ENCODE peak calls at places on chromosomes 7 and 10, in six cellular contexts. V is PC-3, U is GM23338, A is neural progenitor cell, P is SK-N-SH, M is hepatocyte. Z is an unnamed sample. For H3K79me2, the result is how much of the 10 kb centered on the place peaks cover.

GRCh38 chr10:97365761-97366351 is 31.3 kb upstream of the FRAT2 start:
- DNase-seq in V (no peak), U (no peak), P (no peak), M (no peak), A (no peak), Z (peak)

GRCh38 chr7:48511021-48511579 is 339.8 kb downstream of the ABCA13 start:
- DNase-seq in A (no peak), M (no peak), P (no peak), U (no peak), V (no peak), Z (no peak)

GRCh38 chr7:14745076-14745475 is 157.5 kb downstream of the DGKB start:
- DNase-seq in P (no peak), V (no peak), M (no peak), U (no peak), A (no peak), Z (no peak)

GRCh38 chr10:61987951-61988379 is 86.5 kb downstream of the ARID5B start:
- DNase-seq in M (no peak), V (no peak), P (no peak), A (no peak), U (no peak), Z (peak)

GRCh38 chr10:89645742-89646172 is 715 bp upstream of the PANK1 start:
- DNase-seq in V (no peak), P (no peak), U (peak), M (peak), A (no peak), Z (no peak)

GRCh38 chr10:63700209-63700934 is 179.2 kb downstream of the REEP3 start:
- DNase-seq in M (peak), A (no peak), V (peak), U (no peak), P (no peak), Z (no peak)

GRCh38 chr10:101782811-101783735 is at the start of gene NPM3:
- DNase-seq in V (peak), M (peak), A (peak), U (peak), P (peak), Z (peak)

GRCh38 chr10:117168729-117169128 is 28.6 kb upstream of the KCNK18 start:
- DNase-seq in M (no peak), V (no peak), P (no peak), A (peak), U (peak), Z (no peak)

GRCh38 chr7:74033372-74034311 is 5.7 kb downstream of the ELN start:
- DNase-seq in P (peak), M (peak), U (no peak), A (peak), V (no peak), Z (no peak)

GRCh38 chr10:109773288-109773687 is 150.0 kb downstream of the XPNPEP1 start:
- DNase-seq in U (no peak), P (no peak), M (no peak), A (no peak), V (peak), Z (no peak)

GRCh38 chr7:107049971-107050532 is 5.5 kb downstream of the PRKAR2B start:
- DNase-seq in P (no peak), U (no peak), M (no peak), V (no peak), A (no peak), Z (peak)

GRCh38 chr7:107046511-107047259 is 2.2 kb downstream of the PRKAR2B start:
- DNase-seq in P (no peak), U (no peak), V (peak), M (no peak), A (no peak), Z (no peak)

GRCh38 chr7:107049480-107049879 is 5.0 kb downstream of the PRKAR2B start:
- DNase-seq in U (no peak), V (no peak), A (no peak), P (no peak), M (no peak), Z (no peak)

GRCh38 chr7:107047902-107048782 is 3.6 kb downstream of the PRKAR2B start:
- DNase-seq in P (peak), U (peak), M (no peak), V (peak), A (no peak), Z (peak)

GRCh38 chr7:107048783-107049418 is 4.4 kb downstream of the PRKAR2B start:
- DNase-seq in V (no peak), M (no peak), U (no peak), A (no peak), P (no peak), Z (no peak)
- H3K4me2 ChIP-seq in V (no peak), M (no peak), U (no peak), A (no peak), P (peak), Z (peak)

DNA sequence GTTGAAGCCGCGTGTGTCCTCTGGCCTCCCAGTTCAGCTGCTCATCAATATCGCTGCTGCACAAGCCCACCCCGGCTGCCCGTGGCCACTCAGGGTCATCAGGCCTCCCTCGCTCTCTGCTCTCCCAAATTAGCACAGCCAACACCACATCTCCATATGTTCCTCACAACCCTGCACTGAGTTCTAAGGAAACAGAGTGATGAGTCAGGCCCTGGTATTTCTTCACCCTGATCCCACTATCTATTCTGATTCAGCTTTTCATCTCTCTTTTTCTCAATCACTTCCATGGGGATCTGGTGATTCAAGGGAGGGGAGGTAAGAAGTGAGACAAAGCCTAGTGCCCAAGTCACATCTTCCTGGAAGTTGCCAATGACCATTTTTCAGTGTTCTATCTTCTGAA is 23.8 kb downstream of the CYTH3 start:
- DNase-seq in M (no peak), A (no peak), V (peak), P (no peak), U (no peak), Z (no peak)
- H3K79me2 ChIP-seq in M (half or more), A (under half), V (half or more), P (half or more), U (under half), Z (under half)

DNA sequence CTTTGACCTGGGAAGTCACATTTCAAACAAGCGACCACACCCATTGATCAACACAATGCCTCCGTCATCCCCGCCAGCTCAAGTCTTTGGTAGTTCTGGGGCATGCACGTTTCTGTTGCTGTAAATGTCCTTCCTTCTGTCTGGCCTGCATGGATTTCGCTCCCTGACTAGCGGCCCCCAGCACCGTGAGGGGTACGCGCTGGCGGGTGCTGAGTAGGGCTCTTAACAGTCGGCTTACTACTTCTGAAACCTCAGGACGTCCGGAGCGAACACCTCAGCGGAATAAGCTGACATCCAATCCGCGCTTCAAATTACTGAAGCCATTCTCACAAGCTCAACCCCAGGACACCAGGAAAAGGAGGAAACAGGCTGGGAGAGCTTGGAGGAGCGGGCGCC is 505 bp downstream of the NUDCD3 start:
- DNase-seq in P (no peak), U (no peak), A (no peak), V (peak), M (peak), Z (no peak)
- TF ChIP-seq EZH2phosphoT487 in P (no peak), U (no peak), A (peak), V (no peak), M (no peak), Z (no peak)

DNA sequence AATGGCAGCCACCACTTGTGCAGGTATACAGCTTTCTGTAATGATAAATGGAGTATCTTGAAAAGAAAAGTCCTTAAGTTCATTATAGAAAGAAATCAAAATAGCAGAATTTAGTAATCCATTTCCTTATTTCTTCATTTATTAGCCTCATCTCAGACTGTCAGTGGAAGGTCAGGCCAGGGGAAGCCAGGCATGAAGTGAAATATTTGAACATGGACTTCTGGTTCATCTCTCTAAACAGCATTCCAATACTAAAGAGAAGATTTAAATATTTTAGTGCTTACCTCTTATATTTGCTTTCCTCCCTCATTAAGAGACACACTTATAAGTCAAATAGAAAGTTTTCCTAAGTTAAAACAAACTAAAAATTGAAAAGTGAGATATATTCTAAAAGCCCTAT is 26.8 kb downstream of the TRDMT1 start:
- DNase-seq in V (no peak), M (no peak), P (no peak), U (no peak), A (no peak), Z (no peak)
- H3K4me2 ChIP-seq in V (no peak), M (no peak), P (no peak), U (no peak), A (no peak), Z (no peak)

GRCh38 chr10:58335306-58336005 is 650 bp downstream of the UBE2D1 start:
- DNase-seq in M (peak), V (peak), U (peak), P (no peak), A (peak), Z (no peak)
- H3K79me2 ChIP-seq in M (half or more), V (half or more), U (half or more), P (under half), A (half or more), Z (under half)

GRCh38 chr7:45036801-45037200 is 36.8 kb downstream of the CCM2 start:
- DNase-seq in U (no peak), A (no peak), V (no peak), P (no peak), M (no peak), Z (no peak)

GRCh38 chr7:45037876-45038275 is 37.9 kb downstream of the CCM2 start:
- DNase-seq in V (no peak), A (no peak), M (no peak), P (no peak), U (no peak), Z (no peak)

GRCh38 chr7:45035371-45035770 is 35.4 kb downstream of the CCM2 start:
- DNase-seq in U (no peak), A (no peak), V (no peak), P (no peak), M (no peak), Z (no peak)

GRCh38 chr7:45035909-45036308 is 35.9 kb downstream of the CCM2 start:
- DNase-seq in A (no peak), V (no peak), M (no peak), U (no peak), P (no peak), Z (no peak)

DNA sequence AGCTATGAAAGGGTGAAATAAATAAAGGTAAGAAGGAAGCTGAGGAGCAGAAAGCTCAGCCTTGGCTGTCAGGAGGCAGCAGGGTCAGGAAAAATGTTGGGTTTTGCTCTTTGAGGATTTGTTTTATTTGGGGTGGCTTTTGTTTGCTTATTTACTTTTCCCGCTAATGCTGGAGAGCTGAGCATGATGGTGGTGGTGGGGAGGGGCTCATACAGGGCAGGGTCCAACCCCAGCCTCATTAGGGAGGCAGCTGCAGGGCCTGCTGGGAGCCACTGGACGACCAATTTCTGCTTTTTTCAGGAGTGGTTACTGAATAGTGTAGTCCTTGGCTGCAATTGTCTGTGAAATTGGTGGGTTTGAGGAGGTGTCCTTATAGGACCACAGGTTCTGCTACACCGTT is 36.3 kb downstream of the CCM2 start:
- DNase-seq in A (peak), P (no peak), M (no peak), U (no peak), V (no peak), Z (no peak)
- TF ChIP-seq EZH2phosphoT487 in A (no peak), P (no peak), M (no peak), U (no peak), V (no peak), Z (no peak)

GRCh38 chr7:158582089-158582456 is 5.5 kb downstream of the PTPRN2 start:
- DNase-seq in P (no peak), M (peak), V (no peak), U (no peak), A (no peak), Z (no peak)
- H3K4me2 ChIP-seq in P (no peak), M (peak), V (peak), U (no peak), A (no peak), Z (peak)

GRCh38 chr7:39607865-39608264 is 15.5 kb upstream of the RALA start:
- DNase-seq in A (no peak), U (no peak), V (no peak), P (no peak), M (no peak), Z (no peak)

GRCh38 chr7:39609084-39609461 is 14.3 kb upstream of the RALA start:
- DNase-seq in A (no peak), P (peak), M (no peak), U (no peak), V (peak), Z (no peak)

GRCh38 chr7:39606941-39607340 is 16.4 kb upstream of the RALA start:
- DNase-seq in M (no peak), V (no peak), A (no peak), P (no peak), U (no peak), Z (no peak)

GRCh38 chr7:39609462-39610149 is 13.8 kb upstream of the RALA start:
- DNase-seq in P (peak), A (peak), U (peak), M (peak), V (no peak), Z (no peak)

DNA sequence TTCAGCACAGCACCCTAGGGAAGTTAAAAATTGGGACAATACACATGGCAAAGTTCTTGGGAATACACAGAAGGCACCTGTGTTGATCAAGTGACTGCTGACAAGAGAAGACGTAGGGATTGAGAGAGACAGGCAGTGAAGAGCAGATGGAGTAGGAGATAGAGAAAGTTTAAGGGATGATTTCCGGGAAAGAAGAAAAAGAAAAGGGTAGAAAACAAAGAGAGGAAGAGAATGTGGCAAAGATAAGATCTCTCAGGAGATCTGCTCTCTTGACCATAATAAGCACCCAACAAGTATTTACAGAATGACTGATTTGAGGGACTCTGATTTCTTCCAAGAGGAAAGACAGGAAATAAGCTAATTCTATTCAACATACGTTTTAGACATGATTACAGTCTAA is 15.1 kb upstream of the RALA start:
- DNase-seq in V (peak), P (no peak), M (no peak), U (peak), A (no peak), Z (no peak)
- H3K79me2 ChIP-seq in V (under half), P (under half), M (under half), U (under half), A (under half), Z (under half)

GRCh38 chr7:88132725-88133124 is 87.1 kb downstream of the SRI start:
- DNase-seq in V (no peak), A (no peak), P (no peak), U (no peak), M (no peak), Z (peak)

GRCh38 chr7:88127637-88128290 is 92.1 kb downstream of the SRI start:
- DNase-seq in A (no peak), M (no peak), P (no peak), V (no peak), U (no peak), Z (no peak)
- TF ChIP-seq EZH2phosphoT487 in A (no peak), M (no peak), P (no peak), V (no peak), U (no peak), Z (no peak)

DNA sequence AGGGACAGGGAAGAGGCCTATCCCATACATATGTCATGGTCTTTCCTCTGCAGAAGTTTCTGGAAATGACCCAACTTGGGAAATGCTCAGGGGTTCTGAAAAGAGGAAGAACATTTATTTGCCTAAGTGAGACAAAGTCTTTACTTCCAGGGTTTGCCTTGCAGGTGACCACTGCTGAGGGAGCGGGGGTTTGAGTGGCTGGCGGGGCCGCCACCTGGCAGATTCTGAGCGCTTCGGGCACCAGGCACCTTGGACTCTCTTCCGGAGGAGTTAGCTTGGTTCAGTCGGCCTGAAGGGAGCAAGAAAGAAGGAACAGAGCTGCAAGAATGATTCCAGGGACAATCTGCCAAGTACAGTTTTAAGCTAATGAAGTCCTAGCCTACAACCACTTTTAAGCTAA is 18.5 kb downstream of the CPA1 start:
- DNase-seq in A (no peak), M (no peak), U (no peak), V (no peak), P (no peak), Z (no peak)
- H3K4me2 ChIP-seq in A (no peak), M (no peak), U (no peak), V (no peak), P (no peak), Z (no peak)

Z was measured in OCI-LY7.